ENCODE peak calls at places on chromosomes 2 and 18, in ten cellular contexts. G, L, E, N, Y, W, A, C, Z and I are unnamed samples.

GRCh38 chr2:63034575-63034974 is 16.1 kb upstream of the OTX1 start:
- DNase-seq in G (no peak), L (no peak), E (no peak), N (no peak), Y (no peak), W (no peak), A (no peak), C (no peak), Z (no peak), I (no peak)

GRCh38 chr2:151765760-151766159 is 31.5 kb upstream of the NEB start:
- DNase-seq in G (no peak), L (no peak), E (no peak), N (no peak), Y (no peak), W (no peak), A (no peak), C (no peak), Z (no peak), I (no peak)

GRCh38 chr18:35185771-35186170 is 55.1 kb upstream of the ZNF397 start:
- DNase-seq in G (peak), L (no peak), E (no peak), N (no peak), Y (no peak), W (no peak), A (no peak), C (no peak), Z (no peak), I (no peak)

GRCh38 chr2:173909846-173910245 is 55.3 kb downstream of the SP3 start:
- DNase-seq in G (peak), L (no peak), E (no peak), N (no peak), Y (no peak), W (no peak), A (no peak), C (no peak), Z (no peak), I (no peak)

GRCh38 chr2:202161106-202161836 is 77.1 kb downstream of the SUMO1 start:
- DNase-seq in G (peak), L (no peak), E (no peak), N (no peak), Y (no peak), W (peak), A (no peak), C (no peak), Z (no peak), I (no peak)

GRCh38 chr2:172296267-172297046 is 130.9 kb upstream of the ITGA6 start:
- DNase-seq in G (no peak), L (no peak), E (no peak), N (no peak), Y (no peak), W (no peak), A (no peak), C (no peak), Z (no peak), I (no peak)

GRCh38 chr2:54566896-54567295 is 110.8 kb downstream of the SPTBN1 start:
- DNase-seq in G (no peak), L (no peak), E (no peak), N (no peak), Y (no peak), W (no peak), A (no peak), C (no peak), Z (no peak), I (no peak)

GRCh38 chr2:113700186-113700841 is 56.1 kb downstream of the SLC35F5 start:
- DNase-seq in G (no peak), L (peak), E (peak), N (no peak), Y (no peak), W (peak), A (no peak), C (no peak), Z (no peak), I (no peak)

GRCh38 chr2:10083692-10084566 is 3.7 kb upstream of the CYS1 start:
- DNase-seq in G (no peak), L (no peak), E (no peak), N (no peak), Y (no peak), W (no peak), A (no peak), C (no peak), Z (no peak), I (peak)

GRCh38 chr18:61831071-61831470 is 61.7 kb downstream of the RNF152 start:
- DNase-seq in G (no peak), L (no peak), E (no peak), N (no peak), Y (no peak), W (no peak), A (no peak), C (no peak), Z (no peak), I (no peak)

GRCh38 chr18:55699233-55699765 is 111.3 kb upstream of the TCF4 start:
- DNase-seq in G (peak), L (no peak), E (no peak), N (no peak), Y (no peak), W (no peak), A (no peak), C (no peak), Z (no peak), I (no peak)

GRCh38 chr18:74748809-74749208 is 151.1 kb downstream of the ZNF407 start:
- DNase-seq in G (no peak), L (no peak), E (no peak), N (no peak), Y (no peak), W (no peak), A (no peak), C (no peak), Z (no peak), I (peak)

GRCh38 chr2:239936838-239937581 is 88.1 kb downstream of the NDUFA10 start:
- DNase-seq in G (peak), L (no peak), E (no peak), N (peak), Y (no peak), W (no peak), A (no peak), C (no peak), Z (peak), I (no peak)

GRCh38 chr2:235049069-235049468 is 97.3 kb downstream of the SH3BP4 start:
- DNase-seq in G (no peak), L (no peak), E (no peak), N (no peak), Y (no peak), W (no peak), A (no peak), C (no peak), Z (no peak), I (no peak)

GRCh38 chr18:69528439-69528838 is 127.8 kb downstream of the DOK6 start:
- DNase-seq in G (peak), L (no peak), E (no peak), N (no peak), Y (no peak), W (no peak), A (no peak), C (peak), Z (no peak), I (no peak)

GRCh38 chr18:8695932-8696510 is 9.3 kb upstream of the MTCL1 start:
- DNase-seq in G (no peak), L (no peak), E (no peak), N (no peak), Y (no peak), W (no peak), A (no peak), C (no peak), Z (no peak), I (no peak)

GRCh38 chr2:8539743-8540551 is 141.9 kb upstream of the ID2 start:
- DNase-seq in G (no peak), L (no peak), E (no peak), N (no peak), Y (no peak), W (no peak), A (no peak), C (no peak), Z (no peak), I (no peak)

GRCh38 chr18:5237083-5237722 is 40.1 kb upstream of the AKAIN1 start:
- DNase-seq in G (peak), L (no peak), E (no peak), N (no peak), Y (no peak), W (peak), A (no peak), C (no peak), Z (peak), I (peak)

GRCh38 chr2:67137699-67138098 is 259.4 kb upstream of the ETAA1 start:
- DNase-seq in G (no peak), L (no peak), E (no peak), N (no peak), Y (no peak), W (no peak), A (no peak), C (no peak), Z (no peak), I (no peak)

GRCh38 chr2:141595531-141595930 is 535.3 kb downstream of the LRP1B start:
- DNase-seq in G (no peak), L (no peak), E (no peak), N (no peak), Y (no peak), W (no peak), A (no peak), C (no peak), Z (no peak), I (no peak)

GRCh38 chr2:98012561-98012979 is 16.8 kb upstream of the TMEM131 start:
- DNase-seq in G (no peak), L (no peak), E (no peak), N (no peak), Y (no peak), W (no peak), A (no peak), C (no peak), Z (no peak), I (no peak)

GRCh38 chr2:226583715-226584114 is 215.9 kb downstream of the IRS1 start:
- DNase-seq in G (peak), L (no peak), E (no peak), N (no peak), Y (peak), W (peak), A (peak), C (peak), Z (no peak), I (no peak)